ENCODE peak calls at places on chromosomes 1 and 21, in seven cellular contexts. One of them, this sample, is unnamed.

GRCh38 chr1:94270801-94271203 is 33.4 kb upstream of the ARHGAP29 start:
- DNase-seq in HL-60: no peak
- DNase-seq in sigmoid colon: no peak
- DNase-seq in left lung: no peak
- DNase-seq in fibroblast of villous mesenchyme: no peak
- DNase-seq in esophagus squamous epithelium: no peak
- DNase-seq in GM20000: no peak
- DNase-seq in this sample: no peak

GRCh38 chr1:183742367-183742766 is 62.6 kb upstream of the RGL1 start:
- DNase-seq in HL-60: no peak
- DNase-seq in sigmoid colon: no peak
- DNase-seq in left lung: no peak
- DNase-seq in fibroblast of villous mesenchyme: no peak
- DNase-seq in esophagus squamous epithelium: no peak
- DNase-seq in GM20000: no peak
- DNase-seq in this sample: no peak

GRCh38 chr1:215971793-215972441 is 404.8 kb downstream of the KCTD3 start:
- DNase-seq in HL-60: no peak
- DNase-seq in sigmoid colon: no peak
- DNase-seq in left lung: no peak
- DNase-seq in fibroblast of villous mesenchyme: no peak
- DNase-seq in esophagus squamous epithelium: no peak
- DNase-seq in GM20000: no peak
- DNase-seq in this sample: no peak

GRCh38 chr1:118940957-118941356 is 47.2 kb downstream of the TBX15 start:
- DNase-seq in HL-60: no peak
- DNase-seq in sigmoid colon: no peak
- DNase-seq in left lung: no peak
- DNase-seq in fibroblast of villous mesenchyme: no peak
- DNase-seq in esophagus squamous epithelium: no peak
- DNase-seq in GM20000: no peak
- DNase-seq in this sample: no peak

GRCh38 chr1:179023946-179024345 is 1.7 kb upstream of the FAM20B start:
- DNase-seq in HL-60: no peak
- DNase-seq in sigmoid colon: no peak
- DNase-seq in left lung: no peak
- DNase-seq in fibroblast of villous mesenchyme: no peak
- DNase-seq in esophagus squamous epithelium: no peak
- DNase-seq in GM20000: no peak
- DNase-seq in this sample: no peak

GRCh38 chr1:54390655-54391054 is 15.5 kb downstream of the SSBP3 start:
- DNase-seq in HL-60: no peak
- DNase-seq in sigmoid colon: no peak
- DNase-seq in left lung: no peak
- DNase-seq in fibroblast of villous mesenchyme: no peak
- DNase-seq in esophagus squamous epithelium: no peak
- DNase-seq in GM20000: no peak
- DNase-seq in this sample: no peak

GRCh38 chr1:244011251-244011650 is 39.8 kb upstream of the ZBTB18 start:
- DNase-seq in HL-60: no peak
- DNase-seq in sigmoid colon: no peak
- DNase-seq in left lung: no peak
- DNase-seq in fibroblast of villous mesenchyme: no peak
- DNase-seq in esophagus squamous epithelium: no peak
- DNase-seq in GM20000: no peak
- DNase-seq in this sample: no peak

GRCh38 chr1:112619518-112620458 is at the start of gene CAPZA1:
- DNase-seq in HL-60: peak
- DNase-seq in sigmoid colon: peak
- DNase-seq in left lung: peak
- DNase-seq in fibroblast of villous mesenchyme: peak
- DNase-seq in esophagus squamous epithelium: peak
- DNase-seq in GM20000: peak
- DNase-seq in this sample: peak

GRCh38 chr1:50750021-50750619 is 209.9 kb downstream of the FAF1 start:
- DNase-seq in HL-60: no peak
- DNase-seq in sigmoid colon: no peak
- DNase-seq in left lung: no peak
- DNase-seq in fibroblast of villous mesenchyme: peak
- DNase-seq in esophagus squamous epithelium: no peak
- DNase-seq in GM20000: no peak
- DNase-seq in this sample: no peak

GRCh38 chr1:206890690-206891089 is 6.6 kb upstream of the IL24 start:
- DNase-seq in HL-60: no peak
- DNase-seq in sigmoid colon: no peak
- DNase-seq in left lung: no peak
- DNase-seq in fibroblast of villous mesenchyme: peak
- DNase-seq in esophagus squamous epithelium: no peak
- DNase-seq in GM20000: no peak
- DNase-seq in this sample: peak

GRCh38 chr1:36349839-36350238 is 26.4 kb upstream of the EVA1B start:
- DNase-seq in HL-60: no peak
- DNase-seq in sigmoid colon: no peak
- DNase-seq in left lung: no peak
- DNase-seq in fibroblast of villous mesenchyme: no peak
- DNase-seq in esophagus squamous epithelium: no peak
- DNase-seq in GM20000: no peak
- DNase-seq in this sample: no peak

GRCh38 chr1:219041819-219042218 is 131.9 kb upstream of the LYPLAL1 start:
- DNase-seq in HL-60: no peak
- DNase-seq in sigmoid colon: no peak
- DNase-seq in left lung: no peak
- DNase-seq in fibroblast of villous mesenchyme: peak
- DNase-seq in esophagus squamous epithelium: no peak
- DNase-seq in GM20000: no peak
- DNase-seq in this sample: no peak

GRCh38 chr1:119745034-119745433 is 23.7 kb downstream of the HMGCS2 start:
- DNase-seq in HL-60: no peak
- DNase-seq in sigmoid colon: no peak
- DNase-seq in left lung: no peak
- DNase-seq in fibroblast of villous mesenchyme: no peak
- DNase-seq in esophagus squamous epithelium: no peak
- DNase-seq in GM20000: no peak
- DNase-seq in this sample: no peak

GRCh38 chr1:150257624-150258274 is at the start of gene CA14:
- DNase-seq in HL-60: no peak
- DNase-seq in sigmoid colon: peak
- DNase-seq in left lung: no peak
- DNase-seq in fibroblast of villous mesenchyme: peak
- DNase-seq in esophagus squamous epithelium: no peak
- DNase-seq in GM20000: no peak
- DNase-seq in this sample: peak

GRCh38 chr21:23936224-23936623 is 1671.1 kb downstream of the MRPL39 start:
- DNase-seq in HL-60: peak
- DNase-seq in sigmoid colon: no peak
- DNase-seq in left lung: no peak
- DNase-seq in fibroblast of villous mesenchyme: no peak
- DNase-seq in esophagus squamous epithelium: no peak
- DNase-seq in GM20000: no peak
- DNase-seq in this sample: no peak

GRCh38 chr21:43971992-43972255 is 40.2 kb upstream of the TRAPPC10 start:
- DNase-seq in HL-60: no peak
- DNase-seq in sigmoid colon: no peak
- DNase-seq in left lung: peak
- DNase-seq in fibroblast of villous mesenchyme: no peak
- DNase-seq in esophagus squamous epithelium: no peak
- DNase-seq in GM20000: no peak
- DNase-seq in this sample: no peak

GRCh38 chr1:161070737-161071136 is 1.0 kb upstream of the ARHGAP30 start:
- DNase-seq in HL-60: no peak
- DNase-seq in sigmoid colon: no peak
- DNase-seq in left lung: no peak
- DNase-seq in fibroblast of villous mesenchyme: no peak
- DNase-seq in esophagus squamous epithelium: no peak
- DNase-seq in GM20000: no peak
- DNase-seq in this sample: no peak

GRCh38 chr1:161073474-161074121 is 3.9 kb upstream of the ARHGAP30 start:
- DNase-seq in HL-60: no peak
- DNase-seq in sigmoid colon: no peak
- DNase-seq in left lung: no peak
- DNase-seq in fibroblast of villous mesenchyme: no peak
- DNase-seq in esophagus squamous epithelium: no peak
- DNase-seq in GM20000: no peak
- DNase-seq in this sample: no peak

GRCh38 chr1:161072751-161073449 is 3.2 kb upstream of the ARHGAP30 start:
- DNase-seq in HL-60: no peak
- DNase-seq in sigmoid colon: no peak
- DNase-seq in left lung: no peak
- DNase-seq in fibroblast of villous mesenchyme: no peak
- DNase-seq in esophagus squamous epithelium: no peak
- DNase-seq in GM20000: no peak
- DNase-seq in this sample: no peak

GRCh38 chr1:161069731-161070270 is at the start of gene ARHGAP30:
- DNase-seq in HL-60: peak
- DNase-seq in sigmoid colon: peak
- DNase-seq in left lung: peak
- DNase-seq in fibroblast of villous mesenchyme: no peak
- DNase-seq in esophagus squamous epithelium: peak
- DNase-seq in GM20000: peak
- DNase-seq in this sample: peak

DNA sequence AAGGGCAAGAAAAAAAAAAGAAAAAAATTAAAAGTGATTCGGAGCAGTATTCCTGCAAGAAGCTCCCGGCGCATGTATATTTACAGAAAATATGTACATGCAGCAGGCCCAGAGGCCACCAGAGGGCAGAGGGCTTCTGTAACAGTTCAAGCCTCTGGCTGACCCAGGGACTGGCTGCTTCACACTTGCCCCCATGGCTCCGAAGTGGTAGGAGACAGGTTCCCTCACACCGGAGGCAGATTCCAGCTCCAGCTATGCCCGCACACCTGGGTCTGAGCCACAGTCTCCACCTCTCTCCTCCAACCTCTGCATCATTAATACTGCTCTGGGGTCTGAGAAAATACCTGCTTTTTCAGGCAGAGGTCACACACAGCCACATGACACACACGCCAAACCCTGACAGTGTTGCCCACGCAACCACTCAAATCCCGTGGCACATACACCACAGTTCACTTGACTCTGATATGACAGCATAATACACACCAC is 2.2 kb upstream of the ARHGAP30 start:
- DNase-seq in HL-60: peak
- DNase-seq in sigmoid colon: no peak
- DNase-seq in left lung: peak
- DNase-seq in fibroblast of villous mesenchyme: peak
- DNase-seq in esophagus squamous epithelium: no peak
- DNase-seq in GM20000: peak
- DNase-seq in this sample: peak
- TF ChIP-seq CTCF in HL-60: peak
- TF ChIP-seq CTCF in sigmoid colon: peak
- TF ChIP-seq CTCF in left lung: peak
- TF ChIP-seq CTCF in fibroblast of villous mesenchyme: peak
- TF ChIP-seq CTCF in esophagus squamous epithelium: peak
- TF ChIP-seq CTCF in GM20000: peak
- TF ChIP-seq CTCF in this sample: peak

GRCh38 chr1:152182431-152182830 is 23.4 kb upstream of the RPTN start:
- DNase-seq in HL-60: no peak
- DNase-seq in sigmoid colon: no peak
- DNase-seq in left lung: no peak
- DNase-seq in fibroblast of villous mesenchyme: peak
- DNase-seq in esophagus squamous epithelium: no peak
- DNase-seq in GM20000: no peak
- DNase-seq in this sample: no peak
- TF ChIP-seq CTCF in HL-60: peak
- TF ChIP-seq CTCF in sigmoid colon: peak
- TF ChIP-seq CTCF in left lung: peak
- TF ChIP-seq CTCF in fibroblast of villous mesenchyme: peak
- TF ChIP-seq CTCF in esophagus squamous epithelium: peak
- TF ChIP-seq CTCF in GM20000: no peak
- TF ChIP-seq CTCF in this sample: no peak

GRCh38 chr21:33374080-33374873 is 28.9 kb upstream of the IFNGR2 start:
- DNase-seq in HL-60: no peak
- DNase-seq in sigmoid colon: no peak
- DNase-seq in left lung: no peak
- DNase-seq in fibroblast of villous mesenchyme: peak
- DNase-seq in esophagus squamous epithelium: no peak
- DNase-seq in GM20000: no peak
- DNase-seq in this sample: no peak

GRCh38 chr21:33377221-33377620 is 26.0 kb upstream of the IFNGR2 start:
- DNase-seq in HL-60: no peak
- DNase-seq in sigmoid colon: no peak
- DNase-seq in left lung: no peak
- DNase-seq in fibroblast of villous mesenchyme: no peak
- DNase-seq in esophagus squamous epithelium: no peak
- DNase-seq in GM20000: no peak
- DNase-seq in this sample: no peak

GRCh38 chr21:33373451-33373850 is 29.8 kb upstream of the IFNGR2 start:
- DNase-seq in HL-60: no peak
- DNase-seq in sigmoid colon: no peak
- DNase-seq in left lung: no peak
- DNase-seq in fibroblast of villous mesenchyme: no peak
- DNase-seq in esophagus squamous epithelium: no peak
- DNase-seq in GM20000: no peak
- DNase-seq in this sample: no peak

GRCh38 chr21:33372582-33372981 is 30.6 kb upstream of the IFNGR2 start:
- DNase-seq in HL-60: no peak
- DNase-seq in sigmoid colon: peak
- DNase-seq in left lung: no peak
- DNase-seq in fibroblast of villous mesenchyme: no peak
- DNase-seq in esophagus squamous epithelium: no peak
- DNase-seq in GM20000: no peak
- DNase-seq in this sample: no peak

DNA sequence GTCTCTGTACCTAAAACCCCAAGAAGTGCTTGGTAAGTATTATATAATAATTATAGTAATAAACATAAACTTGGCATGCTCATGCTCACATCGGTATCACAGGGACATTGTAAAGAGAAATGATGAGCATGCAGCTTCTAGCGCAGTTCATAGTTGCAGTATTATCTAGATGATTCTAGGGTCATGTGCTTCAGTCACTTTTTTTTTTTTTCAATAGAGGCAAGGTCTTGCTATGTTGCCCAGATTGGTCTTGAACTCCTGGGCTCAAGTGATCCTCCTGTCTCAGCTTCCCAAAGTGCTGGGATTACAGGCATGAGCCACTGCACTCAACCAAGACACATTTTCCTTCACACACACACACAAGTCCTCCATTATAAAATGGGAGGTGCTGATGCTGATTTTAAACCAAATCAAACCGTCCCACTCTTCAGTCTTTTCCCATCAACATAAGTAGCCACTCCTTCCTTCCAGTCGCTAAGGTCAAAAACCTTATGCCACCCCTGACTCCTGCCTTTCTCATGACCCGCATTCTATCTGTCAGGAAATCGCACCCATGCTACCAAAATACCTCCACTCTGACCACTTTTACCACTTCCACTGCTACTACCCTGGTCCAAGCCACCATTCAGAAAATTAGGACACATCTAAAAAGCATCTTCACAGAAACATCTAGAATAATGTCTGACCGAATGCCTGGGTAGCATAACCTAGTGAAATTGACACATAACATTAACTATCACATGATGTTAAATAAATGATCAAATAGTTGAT is 28.2 kb upstream of the IFNGR2 start:
- DNase-seq in HL-60: no peak
- DNase-seq in sigmoid colon: no peak
- DNase-seq in left lung: no peak
- DNase-seq in fibroblast of villous mesenchyme: no peak
- DNase-seq in esophagus squamous epithelium: no peak
- DNase-seq in GM20000: no peak
- DNase-seq in this sample: peak
- TF ChIP-seq CTCF in HL-60: no peak
- TF ChIP-seq CTCF in sigmoid colon: peak
- TF ChIP-seq CTCF in left lung: peak
- TF ChIP-seq CTCF in fibroblast of villous mesenchyme: no peak
- TF ChIP-seq CTCF in esophagus squamous epithelium: no peak
- TF ChIP-seq CTCF in GM20000: no peak
- TF ChIP-seq CTCF in this sample: no peak

GRCh38 chr21:39175154-39175553 is 8.1 kb downstream of the PSMG1 start:
- DNase-seq in HL-60: no peak
- DNase-seq in sigmoid colon: no peak
- DNase-seq in left lung: no peak
- DNase-seq in fibroblast of villous mesenchyme: peak
- DNase-seq in esophagus squamous epithelium: no peak
- DNase-seq in GM20000: no peak
- DNase-seq in this sample: no peak
- TF ChIP-seq CTCF in HL-60: peak
- TF ChIP-seq CTCF in sigmoid colon: peak
- TF ChIP-seq CTCF in left lung: peak
- TF ChIP-seq CTCF in fibroblast of villous mesenchyme: peak
- TF ChIP-seq CTCF in esophagus squamous epithelium: peak
- TF ChIP-seq CTCF in GM20000: no peak
- TF ChIP-seq CTCF in this sample: peak